ENCODE peak calls at places on chromosomes 3 and 15, in eight cellular contexts. One of them, this sample, is unnamed.

GRCh38 chr3:150239764-150240163 is 168.3 kb upstream of the TSC22D2 start:
- DNase-seq in testis: no peak
- DNase-seq in mesendoderm: no peak
- DNase-seq in lung: no peak
- DNase-seq in right cardiac atrium: no peak
- DNase-seq in A549: no peak
- DNase-seq in cardiac muscle cell: no peak
- DNase-seq in naive thymus-derived CD4-positive, alpha-beta T cell: no peak
- DNase-seq in this sample: no peak

GRCh38 chr15:38876621-38877020 is 312.0 kb upstream of the RASGRP1 start:
- DNase-seq in testis: no peak
- DNase-seq in A549: no peak
- DNase-seq in lung: no peak
- DNase-seq in mesendoderm: no peak
- DNase-seq in cardiac muscle cell: no peak
- DNase-seq in right cardiac atrium: no peak
- DNase-seq in naive thymus-derived CD4-positive, alpha-beta T cell: no peak
- DNase-seq in this sample: no peak

GRCh38 chr3:111998661-111999641 is at the start of gene TAGLN3:
- DNase-seq in right cardiac atrium: no peak
- DNase-seq in cardiac muscle cell: peak
- DNase-seq in testis: no peak
- DNase-seq in mesendoderm: peak
- DNase-seq in A549: no peak
- DNase-seq in lung: peak
- DNase-seq in naive thymus-derived CD4-positive, alpha-beta T cell: peak
- DNase-seq in this sample: no peak

GRCh38 chr3:9500108-9501050 is 53.2 kb downstream of the LHFPL4 start:
- DNase-seq in naive thymus-derived CD4-positive, alpha-beta T cell: peak
- DNase-seq in testis: peak
- DNase-seq in A549: peak
- DNase-seq in cardiac muscle cell: peak
- DNase-seq in lung: peak
- DNase-seq in mesendoderm: peak
- DNase-seq in right cardiac atrium: peak
- DNase-seq in this sample: no peak

GRCh38 chr3:42148982-42149432 is 57.9 kb downstream of the TRAK1 start:
- DNase-seq in lung: no peak
- DNase-seq in right cardiac atrium: peak
- DNase-seq in mesendoderm: peak
- DNase-seq in cardiac muscle cell: peak
- DNase-seq in naive thymus-derived CD4-positive, alpha-beta T cell: no peak
- DNase-seq in A549: peak
- DNase-seq in testis: peak
- DNase-seq in this sample: peak

GRCh38 chr3:51961607-51962569 is 5.4 kb downstream of the PCBP4 start:
- DNase-seq in testis: peak
- DNase-seq in right cardiac atrium: peak
- DNase-seq in lung: no peak
- DNase-seq in cardiac muscle cell: no peak
- DNase-seq in A549: no peak
- DNase-seq in mesendoderm: no peak
- DNase-seq in naive thymus-derived CD4-positive, alpha-beta T cell: no peak
- DNase-seq in this sample: no peak

GRCh38 chr15:27418729-27419128 is 447.7 kb downstream of the GABRG3 start:
- DNase-seq in naive thymus-derived CD4-positive, alpha-beta T cell: no peak
- DNase-seq in right cardiac atrium: no peak
- DNase-seq in A549: no peak
- DNase-seq in mesendoderm: peak
- DNase-seq in lung: no peak
- DNase-seq in cardiac muscle cell: no peak
- DNase-seq in testis: no peak
- DNase-seq in this sample: no peak

GRCh38 chr3:177107840-177108239 is 89.4 kb downstream of the TBL1XR1 start:
- DNase-seq in naive thymus-derived CD4-positive, alpha-beta T cell: no peak
- DNase-seq in mesendoderm: no peak
- DNase-seq in A549: no peak
- DNase-seq in testis: no peak
- DNase-seq in cardiac muscle cell: no peak
- DNase-seq in lung: no peak
- DNase-seq in right cardiac atrium: no peak
- DNase-seq in this sample: no peak

GRCh38 chr3:13192471-13193213 is 119.4 kb upstream of the IQSEC1 start:
- DNase-seq in mesendoderm: peak
- DNase-seq in testis: no peak
- DNase-seq in lung: no peak
- DNase-seq in A549: peak
- DNase-seq in right cardiac atrium: no peak
- DNase-seq in cardiac muscle cell: peak
- DNase-seq in naive thymus-derived CD4-positive, alpha-beta T cell: no peak
- DNase-seq in this sample: no peak

GRCh38 chr3:142087676-142088075 is 61.7 kb downstream of the TFDP2 start:
- DNase-seq in A549: no peak
- DNase-seq in cardiac muscle cell: peak
- DNase-seq in testis: no peak
- DNase-seq in mesendoderm: no peak
- DNase-seq in lung: no peak
- DNase-seq in right cardiac atrium: no peak
- DNase-seq in naive thymus-derived CD4-positive, alpha-beta T cell: no peak
- DNase-seq in this sample: no peak

GRCh38 chr15:71725215-71725955 is 85.0 kb upstream of the NR2E3 start:
- DNase-seq in testis: no peak
- DNase-seq in right cardiac atrium: no peak
- DNase-seq in cardiac muscle cell: peak
- DNase-seq in lung: no peak
- DNase-seq in mesendoderm: no peak
- DNase-seq in naive thymus-derived CD4-positive, alpha-beta T cell: no peak
- DNase-seq in A549: no peak
- DNase-seq in this sample: no peak

DNA sequence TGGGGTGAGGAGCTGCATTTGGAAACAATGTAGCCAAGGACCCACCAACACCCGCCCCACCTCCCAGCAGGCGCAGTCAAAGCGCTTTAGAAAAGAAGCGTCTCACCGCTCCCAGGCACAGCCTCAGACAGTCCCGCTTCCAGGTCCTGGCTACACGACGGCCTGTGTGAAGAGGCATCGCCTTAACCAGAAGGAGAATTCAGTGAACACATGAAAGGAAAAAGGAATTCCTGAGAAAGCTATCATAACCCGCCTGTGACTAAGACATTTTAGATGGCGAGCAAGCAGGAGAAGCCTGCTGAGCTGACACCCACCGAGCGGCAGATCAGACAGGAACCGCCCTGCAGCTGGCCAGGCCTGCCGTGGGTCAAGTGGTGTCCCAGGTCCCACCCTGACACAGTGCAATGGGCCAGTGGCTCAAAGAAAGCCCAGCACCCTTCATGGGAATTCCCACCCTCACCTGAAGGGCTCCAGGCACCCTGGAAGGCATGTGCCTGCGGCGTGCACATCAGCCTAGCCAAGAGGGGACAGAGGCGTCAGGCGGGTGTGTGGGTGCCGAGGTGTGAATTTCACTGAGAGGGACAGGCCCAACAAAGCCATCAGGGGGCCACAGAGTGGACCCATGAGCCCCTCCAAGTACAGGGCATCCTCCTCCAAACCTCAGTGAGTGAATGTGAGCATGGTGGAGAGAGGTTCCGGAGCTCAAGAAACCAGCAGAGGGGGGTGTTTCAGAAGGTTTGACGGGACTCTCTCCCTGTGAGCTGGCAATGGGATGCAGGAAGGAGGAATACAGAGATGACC is 144.8 kb downstream of the NSMCE3 start:
- DNase-seq in A549: no peak
- DNase-seq in mesendoderm: peak
- DNase-seq in right cardiac atrium: no peak
- DNase-seq in naive thymus-derived CD4-positive, alpha-beta T cell: no peak
- DNase-seq in cardiac muscle cell: peak
- DNase-seq in testis: peak
- DNase-seq in lung: no peak
- DNase-seq in this sample: no peak
- H3K27ac ChIP-seq in A549: no peak
- H3K27ac ChIP-seq in mesendoderm: no peak
- H3K27ac ChIP-seq in right cardiac atrium: no peak
- H3K27ac ChIP-seq in naive thymus-derived CD4-positive, alpha-beta T cell: no peak
- H3K27ac ChIP-seq in cardiac muscle cell: no peak
- H3K27ac ChIP-seq in testis: no peak
- H3K27ac ChIP-seq in lung: no peak
- H3K27ac ChIP-seq in this sample: no peak

GRCh38 chr15:62932436-62932835 is 110.1 kb upstream of the TPM1 start:
- DNase-seq in cardiac muscle cell: peak
- DNase-seq in lung: no peak
- DNase-seq in mesendoderm: no peak
- DNase-seq in right cardiac atrium: no peak
- DNase-seq in naive thymus-derived CD4-positive, alpha-beta T cell: no peak
- DNase-seq in A549: no peak
- DNase-seq in testis: no peak
- DNase-seq in this sample: peak
- H3K4me3 ChIP-seq in cardiac muscle cell: no peak
- H3K4me3 ChIP-seq in lung: no peak
- H3K4me3 ChIP-seq in mesendoderm: no peak
- H3K4me3 ChIP-seq in right cardiac atrium: no peak
- H3K4me3 ChIP-seq in naive thymus-derived CD4-positive, alpha-beta T cell: no peak
- H3K4me3 ChIP-seq in A549: no peak
- H3K4me3 ChIP-seq in testis: no peak
- H3K4me3 ChIP-seq in this sample: no peak

GRCh38 chr3:124878561-124879394 is 8.4 kb downstream of the ITGB5 start:
- DNase-seq in lung: no peak
- DNase-seq in testis: no peak
- DNase-seq in A549: peak
- DNase-seq in mesendoderm: no peak
- DNase-seq in cardiac muscle cell: peak
- DNase-seq in naive thymus-derived CD4-positive, alpha-beta T cell: no peak
- DNase-seq in right cardiac atrium: no peak
- DNase-seq in this sample: peak

GRCh38 chr3:124877617-124878016 is 9.5 kb downstream of the ITGB5 start:
- DNase-seq in A549: no peak
- DNase-seq in naive thymus-derived CD4-positive, alpha-beta T cell: no peak
- DNase-seq in right cardiac atrium: no peak
- DNase-seq in lung: no peak
- DNase-seq in mesendoderm: no peak
- DNase-seq in testis: no peak
- DNase-seq in cardiac muscle cell: no peak
- DNase-seq in this sample: no peak

GRCh38 chr3:124882749-124883148 is 4.4 kb downstream of the ITGB5 start:
- DNase-seq in A549: no peak
- DNase-seq in lung: no peak
- DNase-seq in mesendoderm: no peak
- DNase-seq in cardiac muscle cell: no peak
- DNase-seq in testis: no peak
- DNase-seq in right cardiac atrium: no peak
- DNase-seq in naive thymus-derived CD4-positive, alpha-beta T cell: no peak
- DNase-seq in this sample: no peak

GRCh38 chr3:124881976-124882697 is 5.0 kb downstream of the ITGB5 start:
- DNase-seq in right cardiac atrium: no peak
- DNase-seq in testis: no peak
- DNase-seq in naive thymus-derived CD4-positive, alpha-beta T cell: no peak
- DNase-seq in A549: no peak
- DNase-seq in mesendoderm: no peak
- DNase-seq in cardiac muscle cell: no peak
- DNase-seq in lung: no peak
- DNase-seq in this sample: no peak

DNA sequence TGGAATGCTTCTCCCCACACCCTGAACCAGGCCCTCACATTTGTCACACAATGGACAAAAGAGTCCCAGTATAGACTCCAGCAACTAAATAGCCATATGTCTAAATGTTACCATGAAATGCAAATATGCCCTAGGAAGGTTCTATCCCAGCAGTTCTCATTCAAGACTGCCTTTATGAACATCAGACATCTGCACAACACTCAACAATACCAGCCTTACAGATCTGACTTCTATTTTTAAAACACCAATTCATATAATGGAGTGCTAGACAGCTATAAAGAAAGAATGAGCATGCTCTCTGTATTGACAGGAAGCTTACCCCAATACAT is 7.8 kb downstream of the ITGB5 start:
- DNase-seq in naive thymus-derived CD4-positive, alpha-beta T cell: no peak
- DNase-seq in testis: no peak
- DNase-seq in lung: no peak
- DNase-seq in mesendoderm: no peak
- DNase-seq in A549: no peak
- DNase-seq in cardiac muscle cell: no peak
- DNase-seq in right cardiac atrium: no peak
- DNase-seq in this sample: no peak
- H3K27ac ChIP-seq in naive thymus-derived CD4-positive, alpha-beta T cell: no peak
- H3K27ac ChIP-seq in testis: no peak
- H3K27ac ChIP-seq in lung: peak
- H3K27ac ChIP-seq in mesendoderm: no peak
- H3K27ac ChIP-seq in A549: peak
- H3K27ac ChIP-seq in cardiac muscle cell: no peak
- H3K27ac ChIP-seq in right cardiac atrium: peak
- H3K27ac ChIP-seq in this sample: peak

GRCh38 chr3:32819581-32820348 is 2.0 kb downstream of the TRIM71 start:
- DNase-seq in testis: no peak
- DNase-seq in mesendoderm: peak
- DNase-seq in lung: no peak
- DNase-seq in cardiac muscle cell: no peak
- DNase-seq in naive thymus-derived CD4-positive, alpha-beta T cell: no peak
- DNase-seq in right cardiac atrium: no peak
- DNase-seq in A549: no peak
- DNase-seq in this sample: no peak
- H3K4me3 ChIP-seq in testis: peak
- H3K4me3 ChIP-seq in mesendoderm: peak
- H3K4me3 ChIP-seq in lung: no peak
- H3K4me3 ChIP-seq in cardiac muscle cell: peak
- H3K4me3 ChIP-seq in naive thymus-derived CD4-positive, alpha-beta T cell: no peak
- H3K4me3 ChIP-seq in right cardiac atrium: no peak
- H3K4me3 ChIP-seq in A549: no peak
- H3K4me3 ChIP-seq in this sample: no peak

DNA sequence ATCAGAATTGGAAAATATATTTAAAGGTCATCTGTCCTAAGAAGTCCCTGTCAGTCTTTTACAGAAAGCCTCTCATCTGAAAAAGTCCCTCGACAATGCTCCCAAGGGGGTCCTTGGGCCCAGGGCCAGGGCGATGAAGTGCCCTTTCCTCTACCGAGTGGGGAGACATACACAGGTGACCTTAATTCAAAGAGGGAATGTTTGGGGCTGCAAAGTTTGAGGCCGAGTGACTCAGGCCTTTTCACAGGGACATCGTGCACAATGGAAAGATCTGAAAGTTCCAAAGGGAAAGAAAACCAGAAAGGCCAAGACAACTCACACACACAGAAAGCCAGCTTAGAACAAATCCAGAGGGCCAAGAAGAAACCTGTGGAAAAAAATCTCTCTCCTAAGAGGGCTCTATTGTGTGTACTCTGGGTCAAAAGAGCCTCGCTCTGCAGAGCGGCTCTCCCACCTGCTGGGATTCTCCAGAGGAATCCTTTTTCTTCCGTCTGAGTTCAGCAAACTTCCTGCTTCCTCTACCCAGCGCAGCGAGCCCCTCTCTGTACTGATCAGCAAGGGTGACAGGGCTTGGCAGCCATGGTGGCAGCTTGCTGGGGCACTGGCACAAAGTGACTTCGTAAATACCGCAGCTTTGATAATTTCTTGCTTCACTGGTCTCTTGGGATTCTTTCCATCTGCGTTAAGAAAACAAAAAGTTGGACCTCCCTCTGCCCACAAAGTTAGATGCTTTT is 259.1 kb downstream of the OPA1 start:
- DNase-seq in naive thymus-derived CD4-positive, alpha-beta T cell: no peak
- DNase-seq in cardiac muscle cell: peak
- DNase-seq in testis: no peak
- DNase-seq in right cardiac atrium: peak
- DNase-seq in lung: no peak
- DNase-seq in A549: no peak
- DNase-seq in mesendoderm: peak
- DNase-seq in this sample: no peak
- H3K27ac ChIP-seq in naive thymus-derived CD4-positive, alpha-beta T cell: no peak
- H3K27ac ChIP-seq in cardiac muscle cell: no peak
- H3K27ac ChIP-seq in testis: peak
- H3K27ac ChIP-seq in right cardiac atrium: peak
- H3K27ac ChIP-seq in lung: no peak
- H3K27ac ChIP-seq in A549: no peak
- H3K27ac ChIP-seq in mesendoderm: peak
- H3K27ac ChIP-seq in this sample: no peak

This sample was measured in AG04450.